ENCODE peak calls at places on chromosome 21, in four cellular contexts. U is psoas muscle, R is colonic mucosa, I is tibial nerve. G is an unnamed sample.

GRCh38 chr21:42025392-42026071 is 15.4 kb upstream of the ZBTB21 start:
- DNase-seq in I (no peak), R (no peak), U (no peak), G (peak; percentile 44)

GRCh38 chr21:36193200-36193599 is 36.6 kb downstream of the DOP1B start:
- DNase-seq in I (no peak), R (no peak), U (no peak), G (no peak)

GRCh38 chr21:41601573-41602371 is 93.8 kb upstream of the TMPRSS2 start:
- DNase-seq in R (no peak), U (no peak), I (no peak), G (peak; percentile 44)

GRCh38 chr21:19031956-19032355 is 628.4 kb upstream of the TMPRSS15 start:
- DNase-seq in I (no peak), U (no peak), R (no peak), G (no peak)

GRCh38 chr21:42159560-42160110 is 59.3 kb upstream of the ABCG1 start:
- DNase-seq in R (no peak), U (no peak), I (no peak), G (peak; percentile 46)

GRCh38 chr21:20721151-20721550 is 277.1 kb upstream of the NCAM2 start:
- DNase-seq in U (no peak), R (no peak), I (no peak), G (no peak)

GRCh38 chr21:41361786-41362604 is at the start of gene MX2:
- DNase-seq in I (peak; percentile 86), U (peak; percentile 77), R (peak; percentile 61), G (peak; percentile 89)

GRCh38 chr21:41956926-41957729 is 3.3 kb upstream of the C2CD2 start:
- DNase-seq in I (no peak), U (no peak), R (no peak), G (peak; percentile 60)

GRCh38 chr21:45640888-45641479 is 2.5 kb upstream of the PCBP3 start:
- DNase-seq in U (no peak), R (peak; percentile 62), I (peak; percentile 50), G (no peak)

GRCh38 chr21:31909153-31909771 is 36.4 kb downstream of the HUNK start:
- DNase-seq in U (no peak), R (no peak), I (no peak), G (no peak)

GRCh38 chr21:45545691-45546531 is 3.7 kb upstream of the SLC19A1 start:
- DNase-seq in U (no peak), R (peak; percentile 15), I (no peak), G (peak; percentile 67)

GRCh38 chr21:37006521-37007291 is at the start of gene RIPPLY3:
- DNase-seq in U (no peak), R (no peak), I (no peak), G (no peak)

GRCh38 chr21:37878946-37879660 is 37.2 kb downstream of the KCNJ6 start:
- DNase-seq in U (no peak), R (no peak), I (no peak), G (no peak)

GRCh38 chr21:45935628-45936027 is 45.9 kb upstream of the COL6A1 start:
- DNase-seq in I (no peak), R (no peak), U (no peak), G (no peak)

GRCh38 chr21:42784896-42785451 is 94.4 kb downstream of the WDR4 start:
- DNase-seq in I (no peak), R (no peak), U (no peak), G (no peak)

GRCh38 chr21:36204980-36205379 is 48.4 kb downstream of the DOP1B start:
- DNase-seq in R (no peak), U (no peak), I (no peak), G (no peak)

GRCh38 chr21:31387560-31388186 is 43.6 kb upstream of the TIAM1 start:
- DNase-seq in U (no peak), I (no peak), R (no peak), G (peak; percentile 56)

GRCh38 chr21:41578083-41578482 is 70.1 kb upstream of the TMPRSS2 start:
- DNase-seq in U (no peak), R (no peak), I (no peak), G (no peak)

GRCh38 chr21:46114963-46115362 is 17.1 kb downstream of the COL6A2 start:
- DNase-seq in I (no peak), U (peak; percentile 13), R (no peak), G (peak; percentile 65)

GRCh38 chr21:38392722-38393121 is 105.6 kb downstream of the ERG start:
- DNase-seq in I (no peak), U (no peak), R (no peak), G (no peak)

GRCh38 chr21:37751268-37751975 is 164.8 kb downstream of the KCNJ6 start:
- DNase-seq in I (no peak), R (no peak), U (no peak), G (no peak)

GRCh38 chr21:42850866-42851391 is 28.4 kb downstream of the WDR4 start:
- DNase-seq in R (no peak), I (no peak), U (no peak), G (no peak)

GRCh38 chr21:30329203-30329868 is 8.2 kb downstream of the KRTAP27-1 start:
- DNase-seq in U (no peak), R (no peak), I (no peak), G (no peak)

GRCh38 chr21:38721983-38722382 is 83.7 kb upstream of the ETS2 start:
- DNase-seq in I (no peak), R (no peak), U (no peak), G (no peak)

GRCh38 chr21:7917729-7918128 is 2603.7 kb upstream of the TPTE start:
- DNase-seq in I (no peak), U (no peak), R (no peak), G (no peak)

GRCh38 chr21:37437376-37438080 is 71.0 kb downstream of the DYRK1A start:
- DNase-seq in R (no peak), U (no peak), I (no peak), G (no peak)

GRCh38 chr21:38487906-38488639 is 10.2 kb downstream of the ERG start:
- DNase-seq in R (peak; percentile 51), I (no peak), U (no peak), G (no peak)

GRCh38 chr21:41914358-41914757 is 35.2 kb upstream of the PRDM15 start:
- DNase-seq in I (no peak), U (no peak), R (no peak), G (peak; percentile 50)

GRCh38 chr21:42144221-42144620 is 73.1 kb downstream of the UMODL1 start:
- DNase-seq in I (no peak), U (no peak), R (no peak), G (peak; percentile 16)

GRCh38 chr21:38769253-38769780 is 36.4 kb upstream of the ETS2 start:
- DNase-seq in I (no peak), U (no peak), R (no peak), G (no peak)

GRCh38 chr21:31875424-31876097 is 2.7 kb downstream of the HUNK start:
- DNase-seq in I (no peak), R (no peak), U (no peak), G (no peak)

DNA sequence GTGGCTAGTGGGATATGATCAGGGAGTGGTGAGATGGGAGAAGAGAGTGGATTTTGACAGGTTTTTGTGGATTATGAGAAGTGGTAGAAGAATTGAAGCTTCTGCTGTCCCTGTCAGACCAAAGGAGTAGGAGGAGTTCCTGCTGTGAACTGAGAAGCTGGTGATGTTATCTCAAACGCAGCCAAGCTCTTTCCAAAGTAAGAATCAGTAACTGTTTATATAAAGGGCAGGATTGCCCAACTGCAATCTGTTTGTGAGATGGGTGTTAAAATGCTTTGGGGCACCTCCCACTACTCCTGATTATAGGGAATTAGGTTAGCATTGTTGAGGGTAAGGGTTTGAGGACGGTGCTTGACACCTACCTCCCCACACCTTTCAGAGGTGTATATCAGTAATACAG is 60.5 kb upstream of the USP25 start:
- DNase-seq in R (no peak), I (no peak), U (no peak), G (no peak)
- TF ChIP-seq CTCF in R (no peak), I (no peak), U (no peak), G (no peak)

DNA sequence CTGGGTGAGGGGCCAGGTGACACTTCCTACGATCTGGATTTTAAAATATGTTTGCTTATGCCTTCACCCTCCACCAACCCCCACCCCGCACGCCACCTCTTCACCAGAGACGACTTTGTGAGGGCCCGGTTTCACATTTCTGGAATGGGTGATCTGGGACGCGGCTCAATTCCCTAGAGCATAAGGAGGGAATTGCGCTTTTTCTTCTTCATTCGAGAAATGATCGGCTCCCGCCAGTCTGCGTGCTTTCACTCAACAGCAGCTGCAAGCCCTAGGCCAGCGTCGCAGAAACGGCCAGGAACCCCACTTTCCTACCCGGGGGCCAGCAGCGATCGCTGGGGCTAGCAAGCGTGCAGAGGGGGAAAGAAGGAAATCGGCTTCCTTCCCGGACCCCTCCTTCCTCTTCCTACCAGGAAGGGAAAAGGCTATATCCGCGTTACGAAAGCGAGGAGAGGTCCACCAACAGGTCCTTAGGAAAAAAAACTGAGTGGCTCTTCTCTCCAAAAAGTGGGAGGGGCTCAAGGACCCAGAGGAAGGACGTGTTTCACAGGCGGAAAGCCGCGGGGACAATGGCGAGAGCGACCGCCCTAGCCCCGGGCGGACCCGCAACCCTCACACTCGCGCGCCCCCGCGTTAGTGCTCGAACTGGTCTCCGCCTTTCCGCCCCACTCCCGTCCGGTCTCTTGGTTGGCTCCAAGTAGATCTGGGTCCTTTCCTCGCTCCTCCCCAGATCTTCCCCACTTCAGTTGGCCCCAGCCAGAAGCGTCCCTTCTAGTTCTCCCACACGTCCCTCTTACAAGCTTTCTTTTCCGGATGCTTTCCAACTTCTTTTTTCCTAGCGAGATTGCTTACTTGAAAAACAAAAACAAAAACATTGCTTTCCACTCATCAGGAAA is 1.1 kb upstream of the ADAMTS1 start:
- DNase-seq in R (peak; percentile 66), I (peak; percentile 71), U (peak; percentile 88), G (peak; percentile 93)
- TF ChIP-seq CTCF in R (no peak), I (no peak), U (peak; percentile 21), G (no peak)

GRCh38 chr21:33205476-33205875 is 24.3 kb upstream of the IFNAR2 start:
- DNase-seq in I (no peak), U (no peak), R (no peak), G (no peak)
- TF ChIP-seq CTCF in I (no peak), U (no peak), R (no peak), G (no peak)

GRCh38 chr21:44509539-44509938 is 30.5 kb downstream of the KRTAP10-1 start:
- DNase-seq in U (peak; percentile 46), I (no peak), R (peak; percentile 46), G (no peak)
- TF ChIP-seq CTCF in U (peak; percentile 30), I (no peak), R (no peak), G (peak; percentile 43)

DNA sequence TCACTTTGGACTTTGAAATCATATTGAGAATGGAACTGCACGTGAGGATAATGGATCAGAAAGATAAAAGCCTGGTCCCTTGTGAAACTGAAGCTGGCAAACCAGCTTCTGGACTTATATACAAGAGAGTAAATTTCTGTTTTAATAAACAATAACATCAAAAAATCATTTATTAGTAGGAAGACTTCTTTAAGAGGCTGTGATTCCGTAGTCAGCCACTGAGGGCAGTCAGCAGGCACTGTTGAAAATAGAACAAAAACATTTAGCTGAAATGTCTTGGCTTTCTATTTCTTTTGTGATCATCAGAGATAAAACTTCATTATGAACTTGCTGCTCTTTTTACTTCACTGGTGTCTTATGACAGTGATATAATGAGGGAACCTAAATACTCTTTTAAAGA is 489.4 kb downstream of the PCP4 start:
- DNase-seq in U (no peak), I (no peak), R (no peak), G (no peak)
- TF ChIP-seq CTCF in U (no peak), I (no peak), R (no peak), G (no peak)

G was measured in suprapubic skin.